ENCODE peak calls at places on chromosome 7, in ten cellular contexts. C, S, V, I, D, E, W, O, M and J are unnamed samples.
A peak's percentile ranks its signal among the peaks of the same experiment; 100 is the strongest.

GRCh38 chr7:69661342-69661741 is 63.1 kb downstream of the AUTS2 start:
- DNase-seq in C (no peak), S (no peak), V (no peak), I (no peak), D (peak; percentile 38), E (no peak), W (no peak), O (no peak), M (no peak), J (no peak)

GRCh38 chr7:34848670-34849069 is 188.6 kb downstream of the DPY19L1 start:
- DNase-seq in C (no peak), S (no peak), V (no peak), I (no peak), D (no peak), E (no peak), W (no peak), O (no peak), M (no peak), J (no peak)

GRCh38 chr7:95331004-95331337 is 6.6 kb upstream of the PON1 start:
- DNase-seq in C (no peak), S (no peak), V (peak; percentile 1), I (no peak), D (no peak), E (no peak), W (no peak), O (no peak), M (no peak), J (no peak)

GRCh38 chr7:13293264-13294002 is 606.0 kb downstream of the ARL4A start:
- DNase-seq in C (no peak), S (no peak), V (no peak), I (no peak), D (no peak), E (no peak), W (no peak), O (no peak), M (no peak), J (no peak)

GRCh38 chr7:19117081-19117869 is at the start of gene TWIST1:
- DNase-seq in C (no peak), S (no peak), V (no peak), I (peak; percentile 83), D (no peak), E (peak; percentile 21), W (peak; percentile 75), O (peak; percentile 46), M (no peak), J (peak; percentile 65)

GRCh38 chr7:4725014-4725951 is 43.2 kb downstream of the FOXK1 start:
- DNase-seq in C (peak; percentile 41), S (peak; percentile 33), V (peak; percentile 66), I (peak; percentile 89), D (no peak), E (peak; percentile 54), W (peak; percentile 83), O (peak; percentile 46), M (peak; percentile 61), J (no peak)

GRCh38 chr7:35991511-35992232 is 161.4 kb upstream of the EEPD1 start:
- DNase-seq in C (no peak), S (no peak), V (no peak), I (no peak), D (no peak), E (no peak), W (no peak), O (no peak), M (no peak), J (no peak)

GRCh38 chr7:123548406-123548805 is 9.2 kb downstream of the NDUFA5 start:
- DNase-seq in C (no peak), S (no peak), V (no peak), I (no peak), D (no peak), E (no peak), W (no peak), O (no peak), M (no peak), J (no peak)

GRCh38 chr7:65307651-65308299 is 65.9 kb upstream of the ZNF92 start:
- DNase-seq in C (peak; percentile 27), S (no peak), V (peak; percentile 67), I (peak; percentile 85), D (peak; percentile 69), E (peak; percentile 57), W (no peak), O (peak; percentile 65), M (peak; percentile 61), J (peak; percentile 69)

GRCh38 chr7:47501406-47501805 is 80.5 kb downstream of the TNS3 start:
- DNase-seq in C (no peak), S (no peak), V (no peak), I (no peak), D (no peak), E (no peak), W (no peak), O (no peak), M (no peak), J (no peak)

GRCh38 chr7:128687131-128687530 is 15.0 kb downstream of the GARIN1A start:
- DNase-seq in C (no peak), S (no peak), V (no peak), I (no peak), D (no peak), E (no peak), W (no peak), O (no peak), M (no peak), J (no peak)